ENCODE peak calls at places on chromosome 19, in seven cellular contexts. F is stomach, E is cardiac muscle cell, S is OCI-LY7, Y is heart left ventricle, T is esophagus squamous epithelium, M is A549. Z is an unnamed sample. For H3K4me1, the result is how much of the 10 kb centered on the place peaks cover.

GRCh38 chr19:46032597-46033025 is 8.2 kb downstream of the IGFL4 start:
- DNase-seq in F (no peak), E (no peak), S (no peak), Y (no peak), T (no peak), M (no peak), Z (no peak)

GRCh38 chr19:46748325-46749109 is 2.3 kb upstream of the STRN4 start:
- DNase-seq in F (peak), E (peak), S (peak), Y (no peak), T (no peak), M (peak), Z (peak)

GRCh38 chr19:5894704-5895349 is 8.8 kb downstream of the NDUFA11 start:
- DNase-seq in F (no peak), E (no peak), S (no peak), Y (no peak), T (no peak), M (no peak), Z (no peak)

GRCh38 chr19:35539314-35539713 is 6.1 kb downstream of the GAPDHS start:
- DNase-seq in F (no peak), E (no peak), S (no peak), Y (no peak), T (no peak), M (no peak), Z (no peak)

GRCh38 chr19:21835429-21835809 is 563 bp downstream of the ZNF43 start:
- DNase-seq in F (no peak), E (no peak), S (no peak), Y (peak), T (no peak), M (no peak), Z (no peak)

GRCh38 chr19:58117841-58118575 is 20.0 kb upstream of the ZSCAN18 start:
- DNase-seq in F (no peak), E (no peak), S (no peak), Y (peak), T (no peak), M (no peak), Z (no peak)

GRCh38 chr19:1860133-1860775 is 3.1 kb downstream of the KLF16 start:
- DNase-seq in F (no peak), E (peak), S (peak), Y (peak), T (no peak), M (peak), Z (no peak)

GRCh38 chr19:45376045-45376724 is 5.8 kb upstream of the ERCC2 start:
- DNase-seq in F (no peak), E (peak), S (no peak), Y (peak), T (no peak), M (peak), Z (no peak)

GRCh38 chr19:12774588-12775555 is at the start of gene HOOK2:
- DNase-seq in F (peak), E (no peak), S (no peak), Y (peak), T (peak), M (no peak), Z (peak)

GRCh38 chr19:52007436-52007804 is 591 bp downstream of the ZNF615 start:
- DNase-seq in F (no peak), E (peak), S (no peak), Y (no peak), T (no peak), M (peak), Z (no peak)

GRCh38 chr19:44644391-44645016 is 794 bp downstream of the PVR start:
- DNase-seq in F (no peak), E (peak), S (no peak), Y (no peak), T (no peak), M (peak), Z (peak)

GRCh38 chr19:1856345-1856697 is 7.1 kb downstream of the KLF16 start:
- DNase-seq in F (no peak), E (no peak), S (peak), Y (no peak), T (no peak), M (no peak), Z (no peak)

GRCh38 chr19:9720541-9720940 is 45.6 kb upstream of the ZNF562 start:
- DNase-seq in F (no peak), E (no peak), S (no peak), Y (no peak), T (no peak), M (no peak), Z (no peak)

GRCh38 chr19:18795540-18795939 is 4.4 kb upstream of the COMP start:
- DNase-seq in F (no peak), E (no peak), S (no peak), Y (no peak), T (no peak), M (no peak), Z (no peak)

GRCh38 chr19:48501961-48502719 is 9.5 kb downstream of the LMTK3 start:
- DNase-seq in F (peak), E (peak), S (peak), Y (no peak), T (peak), M (peak), Z (peak)

GRCh38 chr19:17323274-17323972 is 11.2 kb downstream of the ANO8 start:
- DNase-seq in F (no peak), E (no peak), S (no peak), Y (no peak), T (no peak), M (no peak), Z (no peak)

GRCh38 chr19:18429717-18430416 is 8.1 kb downstream of the ISYNA1 start:
- DNase-seq in F (no peak), E (no peak), S (no peak), Y (no peak), T (no peak), M (no peak), Z (no peak)

GRCh38 chr19:17021793-17022590 is 4.6 kb downstream of the CPAMD8 start:
- DNase-seq in F (no peak), E (no peak), S (no peak), Y (no peak), T (no peak), M (no peak), Z (no peak)

GRCh38 chr19:2166741-2167738 is 3.3 kb downstream of the DOT1L start:
- DNase-seq in F (peak), E (no peak), S (no peak), Y (peak), T (no peak), M (peak), Z (peak)

GRCh38 chr19:5621311-5621944 is 1.1 kb downstream of the SAFB2 start:
- DNase-seq in F (peak), E (no peak), S (no peak), Y (no peak), T (no peak), M (no peak), Z (peak)

GRCh38 chr19:10112037-10112751 is 701 bp downstream of the P2RY11 start:
- DNase-seq in F (no peak), E (no peak), S (no peak), Y (no peak), T (no peak), M (peak), Z (no peak)

GRCh38 chr19:48303866-48304265 is 21.5 kb upstream of the EMP3 start:
- DNase-seq in F (no peak), E (no peak), S (no peak), Y (no peak), T (no peak), M (no peak), Z (no peak)

GRCh38 chr19:11848594-11849263 is at the start of gene ZNF439:
- DNase-seq in F (peak), E (peak), S (peak), Y (peak), T (peak), M (no peak), Z (peak)

GRCh38 chr19:11197291-11198174 is at the start of gene KANK2:
- DNase-seq in F (peak), E (peak), S (peak), Y (peak), T (no peak), M (peak), Z (peak)

GRCh38 chr19:18414504-18415176 is 4.6 kb upstream of the SSBP4 start:
- DNase-seq in F (no peak), E (peak), S (no peak), Y (peak), T (no peak), M (peak), Z (peak)

GRCh38 chr19:4534836-4535658 is at the start of gene PLIN5:
- DNase-seq in F (peak), E (peak), S (peak), Y (peak), T (no peak), M (peak), Z (peak)

GRCh38 chr19:2503521-2504109 is 27.7 kb downstream of the GADD45B start:
- DNase-seq in F (no peak), E (peak), S (no peak), Y (no peak), T (no peak), M (peak), Z (no peak)

GRCh38 chr19:7641288-7642276 is 4.7 kb downstream of the STXBP2 start:
- DNase-seq in F (no peak), E (no peak), S (no peak), Y (no peak), T (no peak), M (peak), Z (no peak)

GRCh38 chr19:18500820-18501219 is 21.1 kb downstream of the ELL start:
- DNase-seq in F (peak), E (no peak), S (no peak), Y (peak), T (no peak), M (no peak), Z (peak)

GRCh38 chr19:11931513-11931912 is 6.6 kb downstream of the ZNF700 start:
- DNase-seq in F (no peak), E (no peak), S (no peak), Y (no peak), T (no peak), M (no peak), Z (no peak)

GRCh38 chr19:1850809-1851544 is 2.7 kb upstream of the REXO1 start:
- DNase-seq in F (no peak), E (no peak), S (no peak), Y (no peak), T (no peak), M (no peak), Z (peak)

GRCh38 chr19:45455707-45456499 is 11.9 kb upstream of the FOSB start:
- DNase-seq in F (peak), E (peak), S (no peak), Y (peak), T (no peak), M (peak), Z (peak)

GRCh38 chr19:3604227-3604986 is 2.3 kb downstream of the TBXA2R start:
- DNase-seq in F (no peak), E (no peak), S (no peak), Y (no peak), T (no peak), M (no peak), Z (no peak)

GRCh38 chr19:798415-799075 is 1.3 kb downstream of the PTBP1 start:
- DNase-seq in F (no peak), E (peak), S (peak), Y (peak), T (no peak), M (no peak), Z (peak)

GRCh38 chr19:17107546-17108452 is 32.2 kb downstream of the MYO9B start:
- DNase-seq in F (peak), E (no peak), S (no peak), Y (peak), T (no peak), M (peak), Z (peak)

GRCh38 chr19:37114001-37114400 is 35.8 kb downstream of the ZNF420 start:
- DNase-seq in F (no peak), E (no peak), S (peak), Y (no peak), T (no peak), M (no peak), Z (no peak)

GRCh38 chr19:41353466-41354342 is at the start of gene TGFB1:
- DNase-seq in F (peak), E (peak), S (peak), Y (peak), T (peak), M (peak), Z (peak)

GRCh38 chr19:51122112-51122981 is 2.4 kb upstream of the SIGLEC9 start:
- DNase-seq in F (no peak), E (no peak), S (no peak), Y (no peak), T (no peak), M (no peak), Z (peak)

GRCh38 chr19:33299061-33299665 is 3.2 kb downstream of the CEBPA start:
- DNase-seq in F (no peak), E (no peak), S (no peak), Y (no peak), T (no peak), M (no peak), Z (no peak)
- H3K4me1 ChIP-seq in F (half or more), E (under half), S (under half), Y (under half), T (half or more), M (under half), Z (under half)

GRCh38 chr19:56120371-56121179 is 520 bp downstream of the ZNF787 start:
- DNase-seq in F (peak), E (peak), S (peak), Y (peak), T (peak), M (peak), Z (peak)
- TF ChIP-seq CTCF in F (no peak), E (peak), S (no peak), Y (peak), T (no peak), M (no peak), Z (peak)

GRCh38 chr19:29666634-29667389 is 1.6 kb downstream of the PLEKHF1 start:
- DNase-seq in F (peak), E (peak), S (no peak), Y (peak), T (no peak), M (no peak), Z (peak)
- H3K27ac ChIP-seq in F (peak), E (peak), S (no peak), Y (peak), T (peak), M (no peak), Z (peak)

GRCh38 chr19:13781547-13781946 is 7.3 kb downstream of the C19orf53 start:
- DNase-seq in F (peak), E (peak), S (no peak), Y (peak), T (no peak), M (no peak), Z (peak)

GRCh38 chr19:13778847-13779246 is 4.6 kb downstream of the C19orf53 start:
- DNase-seq in F (no peak), E (no peak), S (no peak), Y (no peak), T (no peak), M (no peak), Z (no peak)

GRCh38 chr19:13782537-13782936 is 8.3 kb downstream of the C19orf53 start:
- DNase-seq in F (no peak), E (no peak), S (no peak), Y (no peak), T (no peak), M (no peak), Z (no peak)

GRCh38 chr19:13784731-13785452 is 10.4 kb upstream of the ZSWIM4 start:
- DNase-seq in F (peak), E (peak), S (peak), Y (peak), T (no peak), M (peak), Z (peak)

GRCh38 chr19:13783565-13784500 is 9.6 kb downstream of the C19orf53 start:
- DNase-seq in F (no peak), E (no peak), S (peak), Y (no peak), T (no peak), M (no peak), Z (no peak)
- H3K4me1 ChIP-seq in F (under half), E (under half), S (half or more), Y (under half), T (half or more), M (under half), Z (half or more)

GRCh38 chr19:38384209-38385027 is 3.4 kb downstream of the GGN start:
- DNase-seq in F (no peak), E (peak), S (peak), Y (no peak), T (no peak), M (peak), Z (no peak)
- TF ChIP-seq CTCF in F (no peak), E (peak), S (peak), Y (no peak), T (no peak), M (peak), Z (no peak)

GRCh38 chr19:23946569-23946968 is 31.9 kb downstream of the ZNF726 start:
- DNase-seq in F (no peak), E (no peak), S (no peak), Y (no peak), T (no peak), M (no peak), Z (no peak)
- H3K27ac ChIP-seq in F (no peak), E (no peak), S (no peak), Y (no peak), T (no peak), M (no peak), Z (no peak)

Z was measured in spleen.